ENCODE peak calls at places on chromosomes 7 and 10, in five cellular contexts. R is GM23248, V is transverse colon, K is A549, F is AG04450. O is an unnamed sample.

GRCh38 chr7:157650801-157651200 is 314.0 kb downstream of the DNAJB6 start:
- DNase-seq in K (no peak), V (no peak), R (no peak), F (no peak), O (no peak)

GRCh38 chr10:44384601-44385422 is at the start of gene CXCL12:
- DNase-seq in V (peak; percentile 17), F (no peak), R (peak; percentile 78), K (no peak), O (no peak)

GRCh38 chr10:88117869-88118632 is 254.6 kb downstream of the PTEN start:
- DNase-seq in F (no peak), K (no peak), V (no peak), R (no peak), O (no peak)

GRCh38 chr10:130867446-130868194 is 443.9 kb downstream of the TCERG1L start:
- DNase-seq in F (no peak), K (no peak), V (no peak), R (no peak), O (no peak)

GRCh38 chr7:100003711-100004661 is 11.4 kb upstream of the ZKSCAN1 start:
- DNase-seq in R (no peak), V (peak; percentile 70), K (no peak), F (no peak), O (no peak)

GRCh38 chr7:55026867-55027490 is 8.2 kb downstream of the EGFR start:
- DNase-seq in K (no peak), V (no peak), R (peak; percentile 78), F (no peak), O (no peak)

GRCh38 chr7:149195180-149196150 is at the start of gene ZNF282:
- DNase-seq in R (peak; percentile 96), F (peak; percentile 66), V (peak; percentile 90), K (peak; percentile 96), O (peak; percentile 66)

GRCh38 chr10:108249940-108250339 is 1085.4 kb upstream of the SORCS1 start:
- DNase-seq in F (no peak), R (no peak), K (no peak), V (no peak), O (no peak)

GRCh38 chr7:47580811-47581331 is 1.0 kb downstream of the TNS3 start:
- DNase-seq in R (peak; percentile 57), F (no peak), K (no peak), V (no peak), O (no peak)

GRCh38 chr7:84790873-84791272 is 396.0 kb downstream of the SEMA3D start:
- DNase-seq in R (peak; percentile 79), V (no peak), K (no peak), F (no peak), O (peak; percentile 48)

GRCh38 chr7:81705206-81705605 is 64.6 kb downstream of the HGF start:
- DNase-seq in V (no peak), R (no peak), F (no peak), K (no peak), O (no peak)

GRCh38 chr10:42989481-42989921 is 87.4 kb upstream of the RET start:
- DNase-seq in V (no peak), K (no peak), R (no peak), F (no peak), O (no peak)

GRCh38 chr10:114822771-114823463 is 1.3 kb downstream of the FHIP2A start:
- DNase-seq in K (no peak), F (no peak), V (no peak), R (peak; percentile 70), O (no peak)

GRCh38 chr7:139095194-139095659 is 14.3 kb downstream of the ZC3HAV1 start:
- DNase-seq in V (peak; percentile 50), K (no peak), R (no peak), F (no peak), O (no peak)

GRCh38 chr7:103117016-103117415 is 31.9 kb downstream of the NAPEPLD start:
- DNase-seq in R (no peak), F (no peak), K (no peak), V (no peak), O (no peak)

GRCh38 chr7:101954494-101954893 is 137.1 kb downstream of the CUX1 start:
- DNase-seq in R (no peak), F (no peak), V (no peak), K (no peak), O (no peak)

GRCh38 chr7:135240446-135240845 is 6.8 kb downstream of the STRA8 start:
- DNase-seq in R (no peak), F (no peak), V (no peak), K (no peak), O (no peak)

GRCh38 chr7:51059493-51059892 is 257.1 kb downstream of the COBL start:
- DNase-seq in V (no peak), K (no peak), F (no peak), R (no peak), O (no peak)

GRCh38 chr7:80453699-80454340 is 58.0 kb downstream of the GNAT3 start:
- DNase-seq in K (peak; percentile 10), V (no peak), F (no peak), R (peak; percentile 38), O (no peak)

GRCh38 chr10:1754506-1755177 is 17.3 kb upstream of the ADARB2 start:
- DNase-seq in K (no peak), F (no peak), V (no peak), R (no peak), O (no peak)

GRCh38 chr10:106133451-106133850 is 1031.1 kb downstream of the SORCS1 start:
- DNase-seq in F (no peak), R (no peak), V (no peak), K (no peak), O (no peak)

GRCh38 chr10:119221201-119221600 is 13.8 kb downstream of the GRK5 start:
- DNase-seq in K (no peak), V (no peak), R (peak; percentile 20), F (no peak), O (no peak)

GRCh38 chr7:96827701-96828100 is 118.1 kb upstream of the SEM1 start:
- DNase-seq in F (no peak), K (no peak), V (no peak), R (no peak), O (no peak)

GRCh38 chr7:16423761-16424160 is 2.4 kb upstream of the CRPPA start:
- DNase-seq in V (no peak), R (no peak), F (no peak), K (no peak), O (peak; percentile 35)

GRCh38 chr7:113796557-113796956 is 122.3 kb downstream of the PPP1R3A start:
- DNase-seq in V (no peak), K (no peak), F (peak; percentile 82), R (peak; percentile 67), O (peak; percentile 97)

GRCh38 chr7:17939670-17940301 is 508 bp downstream of the SNX13 start:
- DNase-seq in K (peak; percentile 50), F (no peak), V (peak; percentile 63), R (peak; percentile 80), O (no peak)

GRCh38 chr7:105654994-105655900 is 74.0 kb upstream of the EFCAB10 start:
- DNase-seq in R (peak; percentile 36), F (peak; percentile 21), K (no peak), V (peak; percentile 49), O (peak; percentile 17)

GRCh38 chr7:71308105-71308504 is 176.2 kb downstream of the GALNT17 start:
- DNase-seq in F (no peak), V (no peak), R (no peak), K (no peak), O (peak; percentile 10)

GRCh38 chr10:77289027-77289501 is 348.5 kb downstream of the KCNMA1 start:
- DNase-seq in R (no peak), F (no peak), K (no peak), V (no peak), O (no peak)

GRCh38 chr7:20954711-20955641 is 168.3 kb upstream of the SP8 start:
- DNase-seq in K (no peak), F (no peak), R (no peak), V (no peak), O (no peak)

GRCh38 chr10:112758961-112759360 is 191.1 kb upstream of the TCF7L2 start:
- DNase-seq in R (no peak), V (no peak), K (no peak), F (no peak), O (no peak)

DNA sequence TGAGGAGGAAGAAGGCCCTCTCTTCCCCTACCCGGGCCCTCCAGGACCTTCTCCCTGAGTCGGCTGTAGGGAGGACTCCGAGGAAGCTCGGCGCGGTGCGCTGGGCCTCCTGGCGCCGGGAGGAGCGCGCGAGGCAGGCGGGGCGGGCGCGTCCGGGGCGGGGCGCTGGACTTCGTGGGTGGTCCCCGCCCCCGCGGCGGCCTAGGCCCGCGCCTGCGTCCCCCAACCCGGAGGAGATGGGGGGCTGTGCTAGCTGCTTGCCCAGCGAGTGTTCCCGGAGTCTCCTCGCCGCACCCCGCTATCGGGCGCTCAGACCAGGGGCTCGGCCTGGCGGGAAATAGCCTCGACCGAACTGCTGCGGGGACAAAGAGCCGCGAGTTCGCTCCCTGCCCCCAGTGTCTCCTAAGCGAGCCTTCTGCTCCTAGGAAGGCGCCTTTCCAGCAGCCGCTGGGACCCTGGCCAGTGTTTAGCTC is 19.2 kb upstream of the SMO start:
- DNase-seq in K (no peak), R (peak; percentile 61), V (peak; percentile 53), F (no peak), O (no peak)
- H3K4me3 ChIP-seq in K (no peak overlapping the region), R (peak overlapping the region; percentile 69), V (peak overlapping the region; percentile 58), F (peak overlapping the region; percentile 57), O (peak overlapping the region; percentile 49)

GRCh38 chr10:73234695-73235094 is 12.4 kb downstream of the DNAJC9 start:
- DNase-seq in V (no peak), F (no peak), K (no peak), R (no peak), O (no peak)
- H3K4me3 ChIP-seq in V (no peak overlapping the region), F (no peak overlapping the region), K (no peak overlapping the region), R (no peak overlapping the region), O (no peak overlapping the region)

GRCh38 chr7:93894966-93895650 is 4.6 kb upstream of the TFPI2 start:
- DNase-seq in F (no peak), R (no peak), K (no peak), V (no peak), O (no peak)

GRCh38 chr7:93894426-93894825 is 3.9 kb upstream of the TFPI2 start:
- DNase-seq in R (peak; percentile 28), V (no peak), F (no peak), K (no peak), O (no peak)

GRCh38 chr7:93890041-93890463 is 501 bp downstream of the TFPI2 start:
- DNase-seq in K (peak; percentile 46), V (no peak), R (peak; percentile 85), F (no peak), O (peak; percentile 24)

GRCh38 chr7:93889261-93889660 is 1.3 kb downstream of the TFPI2 start:
- DNase-seq in F (no peak), R (peak; percentile 92), V (no peak), K (no peak), O (peak; percentile 75)

DNA sequence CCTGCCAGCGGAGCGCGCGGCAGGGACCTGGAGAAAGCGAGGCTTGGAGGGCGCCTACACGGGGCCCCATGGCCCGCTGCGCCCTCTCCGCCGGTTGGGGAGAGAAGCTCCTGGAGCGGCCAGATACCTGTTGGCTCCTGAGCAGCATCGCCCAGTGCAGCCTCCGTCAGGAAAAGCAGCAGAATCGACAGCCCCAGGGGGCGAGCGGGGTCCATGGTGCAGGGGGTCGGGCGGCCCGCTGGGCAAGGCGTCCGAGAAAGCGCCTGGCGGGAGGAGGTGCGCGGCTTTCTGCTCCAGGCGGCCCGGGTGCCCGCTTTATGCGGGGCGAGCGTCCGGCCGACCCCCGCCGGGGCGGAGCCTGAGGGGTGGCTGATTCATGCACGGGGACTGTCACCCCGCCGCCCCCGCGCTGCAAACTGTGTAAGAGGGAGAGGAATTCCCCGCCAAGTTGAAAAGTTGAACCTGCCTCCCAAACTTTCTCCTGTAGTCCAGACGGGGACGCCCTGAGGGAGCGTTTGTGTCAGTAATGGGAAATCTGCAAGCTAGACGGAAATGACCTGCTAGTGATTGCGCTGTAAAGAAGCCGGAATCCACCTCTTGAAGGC is at the start of gene TFPI2:
- DNase-seq in K (peak; percentile 77), R (peak; percentile 84), F (no peak), V (peak; percentile 14), O (peak; percentile 23)
- H3K4me3 ChIP-seq in K (peak within 1 kb of the TSS; percentile 63), R (peak within 1 kb of the TSS; percentile 83), F (peak within 1 kb of the TSS; percentile 71), V (peak within 1 kb of the TSS; percentile 53), O (peak within 1 kb of the TSS; percentile 68)

GRCh38 chr7:44583145-44583544 is 1.1 kb upstream of the TMED4 start:
- DNase-seq in K (no peak), F (no peak), R (no peak), V (no peak), O (no peak)
- H3K4me3 ChIP-seq in K (peak overlapping the region; percentile 68), F (peak overlapping the region; percentile 79), R (peak overlapping the region; percentile 87), V (peak overlapping the region; percentile 67), O (peak overlapping the region; percentile 96)

O was measured in skeletal muscle cell.